ENCODE peak calls at places on chromosomes 5 and 9, in four cellular contexts. I, A, X and S are unnamed samples.

GRCh38 chr9:123589666-123590239 is 233.8 kb downstream of the CRB2 start:
- DNase-seq in X (no peak), I (no peak), A (no peak), S (no peak)

GRCh38 chr5:108379722-108380530 is 2.0 kb downstream of the FBXL17 start:
- DNase-seq in X (no peak), A (no peak), I (no peak), S (peak)

GRCh38 chr5:180484813-180485212 is 9.4 kb upstream of the CNOT6 start:
- DNase-seq in I (no peak), A (no peak), X (no peak), S (no peak)

GRCh38 chr5:178732281-178732680 is 1.8 kb upstream of the ZNF354A start:
- DNase-seq in A (no peak), I (no peak), X (no peak), S (no peak)

GRCh38 chr5:84433461-84433860 is 48.8 kb upstream of the EDIL3 start:
- DNase-seq in X (no peak), I (no peak), A (no peak), S (peak)

GRCh38 chr9:97919217-97919813 is 3.0 kb downstream of the TRMO start:
- DNase-seq in A (no peak), I (no peak), X (no peak), S (no peak)

GRCh38 chr5:147349241-147349640 is 114.4 kb downstream of the STK32A start:
- DNase-seq in A (no peak), I (no peak), X (no peak), S (no peak)

GRCh38 chr5:757931-758697 is 26.4 kb downstream of the ZDHHC11B start:
- DNase-seq in A (no peak), X (no peak), I (peak), S (no peak)